ENCODE peak calls at places on chromosomes 16 and 17, in seven cellular contexts. One of them, this sample, is unnamed.

GRCh38 chr16:53126390-53126789 is 71.6 kb downstream of the CHD9 start:
- DNase-seq in breast epithelium: no peak
- DNase-seq in nephron progenitor cell: no peak
- DNase-seq in lower lobe of right lung: no peak
- DNase-seq in HFFc6: no peak
- DNase-seq in body of pancreas: no peak
- DNase-seq in right lobe of liver: no peak
- DNase-seq in this sample: no peak

GRCh38 chr17:77660524-77660923 is 298.0 kb upstream of the TNRC6C start:
- DNase-seq in HFFc6: no peak
- DNase-seq in lower lobe of right lung: no peak
- DNase-seq in nephron progenitor cell: no peak
- DNase-seq in right lobe of liver: no peak
- DNase-seq in breast epithelium: peak
- DNase-seq in body of pancreas: no peak
- DNase-seq in this sample: no peak

GRCh38 chr16:4320030-4320429 is 4.2 kb downstream of the GLIS2 start:
- DNase-seq in breast epithelium: no peak
- DNase-seq in nephron progenitor cell: no peak
- DNase-seq in right lobe of liver: no peak
- DNase-seq in body of pancreas: no peak
- DNase-seq in lower lobe of right lung: no peak
- DNase-seq in HFFc6: no peak
- DNase-seq in this sample: no peak

GRCh38 chr16:50743575-50744225 is 1.8 kb downstream of the CYLD start:
- DNase-seq in HFFc6: no peak
- DNase-seq in lower lobe of right lung: no peak
- DNase-seq in nephron progenitor cell: no peak
- DNase-seq in right lobe of liver: no peak
- DNase-seq in breast epithelium: no peak
- DNase-seq in body of pancreas: no peak
- DNase-seq in this sample: no peak

GRCh38 chr16:53257001-53257400 is 177.3 kb upstream of the RBL2 start:
- DNase-seq in breast epithelium: no peak
- DNase-seq in body of pancreas: no peak
- DNase-seq in HFFc6: peak
- DNase-seq in lower lobe of right lung: no peak
- DNase-seq in nephron progenitor cell: no peak
- DNase-seq in right lobe of liver: no peak
- DNase-seq in this sample: no peak

GRCh38 chr16:19860146-19861030 is 24.3 kb downstream of the GPRC5B start:
- DNase-seq in body of pancreas: no peak
- DNase-seq in HFFc6: no peak
- DNase-seq in nephron progenitor cell: no peak
- DNase-seq in lower lobe of right lung: no peak
- DNase-seq in right lobe of liver: no peak
- DNase-seq in breast epithelium: no peak
- DNase-seq in this sample: no peak

GRCh38 chr17:51165680-51166197 is 472 bp upstream of the NME2 start:
- DNase-seq in breast epithelium: no peak
- DNase-seq in HFFc6: no peak
- DNase-seq in body of pancreas: no peak
- DNase-seq in lower lobe of right lung: no peak
- DNase-seq in nephron progenitor cell: no peak
- DNase-seq in right lobe of liver: no peak
- DNase-seq in this sample: peak

GRCh38 chr16:65106792-65107191 is 15.1 kb downstream of the CDH11 start:
- DNase-seq in body of pancreas: no peak
- DNase-seq in nephron progenitor cell: no peak
- DNase-seq in breast epithelium: no peak
- DNase-seq in HFFc6: no peak
- DNase-seq in lower lobe of right lung: no peak
- DNase-seq in right lobe of liver: no peak
- DNase-seq in this sample: no peak

GRCh38 chr16:12231666-12232065 is 255.1 kb downstream of the SNX29 start:
- DNase-seq in lower lobe of right lung: no peak
- DNase-seq in body of pancreas: no peak
- DNase-seq in HFFc6: peak
- DNase-seq in right lobe of liver: no peak
- DNase-seq in breast epithelium: no peak
- DNase-seq in nephron progenitor cell: no peak
- DNase-seq in this sample: no peak

GRCh38 chr17:40287494-40288369 is at the start of gene CDC6:
- DNase-seq in nephron progenitor cell: peak
- DNase-seq in breast epithelium: peak
- DNase-seq in HFFc6: peak
- DNase-seq in body of pancreas: peak
- DNase-seq in right lobe of liver: peak
- DNase-seq in lower lobe of right lung: peak
- DNase-seq in this sample: peak

GRCh38 chr16:47377156-47377555 is 83.7 kb downstream of the ITFG1 start:
- DNase-seq in body of pancreas: no peak
- DNase-seq in nephron progenitor cell: no peak
- DNase-seq in lower lobe of right lung: no peak
- DNase-seq in breast epithelium: no peak
- DNase-seq in right lobe of liver: no peak
- DNase-seq in HFFc6: no peak
- DNase-seq in this sample: no peak

GRCh38 chr17:55089955-55090573 is 121.5 kb downstream of the STXBP4 start:
- DNase-seq in nephron progenitor cell: no peak
- DNase-seq in breast epithelium: no peak
- DNase-seq in lower lobe of right lung: no peak
- DNase-seq in right lobe of liver: no peak
- DNase-seq in body of pancreas: no peak
- DNase-seq in HFFc6: no peak
- DNase-seq in this sample: no peak

GRCh38 chr16:27483083-27483437 is 66.7 kb downstream of the GTF3C1 start:
- DNase-seq in lower lobe of right lung: no peak
- DNase-seq in right lobe of liver: no peak
- DNase-seq in body of pancreas: no peak
- DNase-seq in breast epithelium: no peak
- DNase-seq in nephron progenitor cell: no peak
- DNase-seq in HFFc6: no peak
- DNase-seq in this sample: no peak

GRCh38 chr17:43014020-43014615 is 7.5 kb downstream of the IFI35 start:
- DNase-seq in body of pancreas: no peak
- DNase-seq in breast epithelium: no peak
- DNase-seq in nephron progenitor cell: no peak
- DNase-seq in HFFc6: no peak
- DNase-seq in lower lobe of right lung: no peak
- DNase-seq in right lobe of liver: peak
- DNase-seq in this sample: no peak

GRCh38 chr17:1153795-1154546 is 25.8 kb downstream of the ABR start:
- DNase-seq in right lobe of liver: no peak
- DNase-seq in breast epithelium: no peak
- DNase-seq in HFFc6: peak
- DNase-seq in lower lobe of right lung: peak
- DNase-seq in nephron progenitor cell: peak
- DNase-seq in body of pancreas: peak
- DNase-seq in this sample: peak

GRCh38 chr17:14307560-14308024 is 6.7 kb downstream of the HS3ST3B1 start:
- DNase-seq in body of pancreas: no peak
- DNase-seq in breast epithelium: no peak
- DNase-seq in nephron progenitor cell: no peak
- DNase-seq in right lobe of liver: no peak
- DNase-seq in HFFc6: peak
- DNase-seq in lower lobe of right lung: no peak
- DNase-seq in this sample: no peak

GRCh38 chr17:14310584-14310983 is 9.7 kb downstream of the HS3ST3B1 start:
- DNase-seq in right lobe of liver: no peak
- DNase-seq in HFFc6: no peak
- DNase-seq in body of pancreas: no peak
- DNase-seq in lower lobe of right lung: no peak
- DNase-seq in breast epithelium: no peak
- DNase-seq in nephron progenitor cell: no peak
- DNase-seq in this sample: no peak

GRCh38 chr17:14310101-14310500 is 9.2 kb downstream of the HS3ST3B1 start:
- DNase-seq in body of pancreas: no peak
- DNase-seq in breast epithelium: no peak
- DNase-seq in right lobe of liver: no peak
- DNase-seq in nephron progenitor cell: no peak
- DNase-seq in lower lobe of right lung: no peak
- DNase-seq in HFFc6: no peak
- DNase-seq in this sample: no peak

GRCh38 chr17:14308636-14308964 is 7.7 kb downstream of the HS3ST3B1 start:
- DNase-seq in lower lobe of right lung: no peak
- DNase-seq in nephron progenitor cell: no peak
- DNase-seq in body of pancreas: no peak
- DNase-seq in HFFc6: no peak
- DNase-seq in breast epithelium: no peak
- DNase-seq in right lobe of liver: no peak
- DNase-seq in this sample: no peak

GRCh38 chr17:14308965-14309879 is 8.3 kb downstream of the HS3ST3B1 start:
- DNase-seq in nephron progenitor cell: peak
- DNase-seq in HFFc6: peak
- DNase-seq in right lobe of liver: peak
- DNase-seq in body of pancreas: peak
- DNase-seq in breast epithelium: peak
- DNase-seq in lower lobe of right lung: peak
- DNase-seq in this sample: peak
- TF ChIP-seq CTCF in nephron progenitor cell: no peak
- TF ChIP-seq CTCF in HFFc6: no peak
- TF ChIP-seq CTCF in right lobe of liver: no peak
- TF ChIP-seq CTCF in body of pancreas: no peak
- TF ChIP-seq CTCF in breast epithelium: no peak
- TF ChIP-seq CTCF in lower lobe of right lung: no peak
- TF ChIP-seq CTCF in this sample: no peak

DNA sequence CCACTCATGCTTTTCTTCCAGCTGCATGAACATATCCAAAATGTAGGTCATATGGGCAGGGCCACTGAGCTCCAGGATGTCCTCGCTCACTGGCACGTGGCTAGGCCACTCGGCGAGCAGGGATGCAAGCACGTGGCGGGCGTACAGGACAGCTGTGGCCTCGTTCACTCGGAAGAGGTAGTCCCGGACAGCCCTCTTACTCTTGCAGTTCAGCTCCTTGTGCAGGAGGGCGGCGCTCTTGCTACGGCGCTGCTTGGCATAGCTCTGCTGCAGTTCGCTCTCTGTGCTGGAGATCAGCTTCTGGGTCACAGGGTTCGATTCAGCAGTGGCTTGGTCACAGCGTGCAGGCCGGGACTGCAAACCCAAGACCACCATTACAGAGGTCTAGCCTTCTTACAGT is 53.1 kb upstream of the ATP2A3 start:
- DNase-seq in HFFc6: no peak
- DNase-seq in nephron progenitor cell: no peak
- DNase-seq in right lobe of liver: no peak
- DNase-seq in lower lobe of right lung: no peak
- DNase-seq in breast epithelium: no peak
- DNase-seq in body of pancreas: no peak
- DNase-seq in this sample: no peak
- TF ChIP-seq CTCF in HFFc6: peak
- TF ChIP-seq CTCF in nephron progenitor cell: no peak
- TF ChIP-seq CTCF in right lobe of liver: peak
- TF ChIP-seq CTCF in lower lobe of right lung: no peak
- TF ChIP-seq CTCF in breast epithelium: no peak
- TF ChIP-seq CTCF in body of pancreas: no peak
- TF ChIP-seq CTCF in this sample: no peak

GRCh38 chr17:8122923-8123694 is 797 bp downstream of the HES7 start:
- DNase-seq in HFFc6: no peak
- DNase-seq in breast epithelium: no peak
- DNase-seq in body of pancreas: no peak
- DNase-seq in nephron progenitor cell: peak
- DNase-seq in right lobe of liver: no peak
- DNase-seq in lower lobe of right lung: no peak
- DNase-seq in this sample: no peak

GRCh38 chr17:8120520-8121443 is 2.5 kb upstream of the ALOXE3 start:
- DNase-seq in lower lobe of right lung: peak
- DNase-seq in HFFc6: peak
- DNase-seq in nephron progenitor cell: peak
- DNase-seq in breast epithelium: no peak
- DNase-seq in body of pancreas: peak
- DNase-seq in right lobe of liver: peak
- DNase-seq in this sample: no peak

GRCh38 chr17:8122391-8122922 is 1.4 kb downstream of the HES7 start:
- DNase-seq in lower lobe of right lung: no peak
- DNase-seq in body of pancreas: no peak
- DNase-seq in HFFc6: no peak
- DNase-seq in breast epithelium: no peak
- DNase-seq in right lobe of liver: no peak
- DNase-seq in nephron progenitor cell: peak
- DNase-seq in this sample: no peak

GRCh38 chr17:8119575-8120519 is 1.5 kb upstream of the ALOXE3 start:
- DNase-seq in nephron progenitor cell: peak
- DNase-seq in breast epithelium: peak
- DNase-seq in lower lobe of right lung: peak
- DNase-seq in body of pancreas: peak
- DNase-seq in right lobe of liver: peak
- DNase-seq in HFFc6: peak
- DNase-seq in this sample: no peak

DNA sequence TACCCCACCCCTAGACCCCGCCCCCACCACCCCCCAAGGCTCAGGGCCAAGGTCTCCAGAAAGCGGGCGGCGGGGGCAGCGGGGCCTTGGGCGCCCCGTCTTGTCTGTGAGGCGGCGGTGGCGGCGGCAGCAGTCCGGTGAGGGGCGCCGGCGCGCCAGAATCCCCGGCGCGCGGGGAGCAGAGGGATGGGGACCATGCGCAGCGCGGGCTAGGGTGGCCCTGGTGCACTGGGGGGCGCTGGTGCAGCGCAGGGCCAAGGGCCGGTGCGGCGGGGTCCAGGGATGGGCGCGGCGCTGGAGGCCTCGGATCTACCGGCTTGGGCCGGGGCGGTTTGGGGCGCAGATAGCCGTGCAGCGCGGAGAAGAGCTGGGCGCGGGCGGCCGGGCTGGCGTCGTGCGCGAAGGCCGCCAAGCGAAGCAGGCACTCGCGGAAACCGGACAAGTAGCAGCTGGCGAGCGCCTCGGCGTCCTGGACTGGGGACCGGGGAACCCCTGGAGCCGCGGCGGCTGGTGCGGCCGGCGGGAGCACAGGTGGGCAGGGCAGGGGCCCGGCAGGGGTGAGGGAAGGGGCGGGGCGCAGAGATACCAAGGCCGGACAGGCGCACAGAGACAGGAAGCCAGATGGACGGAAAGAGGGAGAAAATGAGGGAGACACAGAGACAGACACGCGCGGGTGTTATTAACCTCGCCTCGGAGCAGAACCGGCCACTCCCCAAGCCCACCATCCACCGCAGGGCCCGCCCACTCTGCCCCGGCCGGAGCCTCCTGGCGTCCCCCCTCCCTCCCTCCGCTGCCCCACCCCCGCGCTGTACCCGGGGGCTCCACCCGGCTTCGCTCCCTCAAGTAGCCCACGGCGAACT is 2.1 kb downstream of the HES7 start:
- DNase-seq in lower lobe of right lung: no peak
- DNase-seq in breast epithelium: no peak
- DNase-seq in nephron progenitor cell: peak
- DNase-seq in right lobe of liver: no peak
- DNase-seq in HFFc6: peak
- DNase-seq in body of pancreas: no peak
- DNase-seq in this sample: no peak
- TF ChIP-seq CTCF in lower lobe of right lung: peak
- TF ChIP-seq CTCF in breast epithelium: no peak
- TF ChIP-seq CTCF in nephron progenitor cell: peak
- TF ChIP-seq CTCF in right lobe of liver: peak
- TF ChIP-seq CTCF in HFFc6: peak
- TF ChIP-seq CTCF in body of pancreas: peak
- TF ChIP-seq CTCF in this sample: peak

GRCh38 chr17:82033359-82034085 is 2.0 kb downstream of the RAC3 start:
- DNase-seq in HFFc6: no peak
- DNase-seq in right lobe of liver: no peak
- DNase-seq in breast epithelium: no peak
- DNase-seq in lower lobe of right lung: no peak
- DNase-seq in body of pancreas: no peak
- DNase-seq in nephron progenitor cell: no peak
- DNase-seq in this sample: no peak
- TF ChIP-seq CTCF in HFFc6: no peak
- TF ChIP-seq CTCF in right lobe of liver: no peak
- TF ChIP-seq CTCF in breast epithelium: no peak
- TF ChIP-seq CTCF in lower lobe of right lung: no peak
- TF ChIP-seq CTCF in body of pancreas: no peak
- TF ChIP-seq CTCF in nephron progenitor cell: no peak
- TF ChIP-seq CTCF in this sample: no peak